ENCODE peak calls at places on chromosomes 5 and 9, in nine cellular contexts. R, X, U, F, N, Y, P, J and E are unnamed samples.

GRCh38 chr5:178287091-178287790 is 54.6 kb upstream of the PHYKPL start:
- DNase-seq in R (no peak), X (no peak), U (no peak), F (no peak), N (no peak), Y (no peak), P (no peak), J (no peak), E (no peak)

GRCh38 chr5:179438461-179438860 is 93.2 kb upstream of the ADAMTS2 start:
- DNase-seq in R (no peak), X (no peak), U (no peak), F (no peak), N (no peak), Y (no peak), P (no peak), J (no peak), E (no peak)

GRCh38 chr5:10518352-10518751 is 45.5 kb upstream of the ANKRD33B start:
- DNase-seq in R (peak), X (no peak), U (no peak), F (no peak), N (no peak), Y (no peak), P (peak), J (no peak), E (no peak)

GRCh38 chr9:97632992-97633858 is at the start of the genes NCBP1 and TSTD2:
- DNase-seq in R (peak), X (peak), U (peak), F (peak), N (peak), Y (peak), P (peak), J (peak), E (peak)

GRCh38 chr5:179227196-179227577 is 118.1 kb downstream of the ADAMTS2 start:
- DNase-seq in R (no peak), X (no peak), U (no peak), F (peak), N (peak), Y (peak), P (no peak), J (no peak), E (no peak)

GRCh38 chr9:109408759-109409462 is 88.1 kb upstream of the EPB41L4B start:
- DNase-seq in R (no peak), X (peak), U (no peak), F (no peak), N (no peak), Y (no peak), P (no peak), J (no peak), E (peak)

GRCh38 chr5:125659316-125660071 is 763.7 kb upstream of the GRAMD2B start:
- DNase-seq in R (peak), X (no peak), U (no peak), F (no peak), N (no peak), Y (no peak), P (no peak), J (no peak), E (no peak)

GRCh38 chr9:84255701-84256100 is 84.9 kb downstream of the SLC28A3 start:
- DNase-seq in R (no peak), X (no peak), U (no peak), F (no peak), N (no peak), Y (no peak), P (no peak), J (no peak), E (no peak)

GRCh38 chr9:107239474-107239873 is 43.6 kb upstream of the RAD23B start:
- DNase-seq in R (peak), X (no peak), U (no peak), F (no peak), N (no peak), Y (no peak), P (peak), J (no peak), E (no peak)

GRCh38 chr5:62585306-62585705 is 6.7 kb downstream of the LRRC70 start:
- DNase-seq in R (no peak), X (no peak), U (no peak), F (no peak), N (no peak), Y (no peak), P (no peak), J (no peak), E (no peak)

GRCh38 chr9:30329441-30329840 is 2055.0 kb upstream of the ACO1 start:
- DNase-seq in R (no peak), X (no peak), U (no peak), F (no peak), N (no peak), Y (no peak), P (no peak), J (no peak), E (no peak)

GRCh38 chr5:9715891-9716335 is 85.8 kb upstream of the TAS2R1 start:
- DNase-seq in R (no peak), X (no peak), U (no peak), F (no peak), N (no peak), Y (no peak), P (peak), J (no peak), E (no peak)

GRCh38 chr9:135156525-135157510 is 69.3 kb downstream of the OLFM1 start:
- DNase-seq in R (peak), X (peak), U (peak), F (no peak), N (no peak), Y (no peak), P (peak), J (peak), E (no peak)

GRCh38 chr5:133048993-133049725 is 2.7 kb upstream of the HSPA4 start:
- DNase-seq in R (no peak), X (no peak), U (no peak), F (no peak), N (no peak), Y (no peak), P (no peak), J (no peak), E (no peak)

GRCh38 chr9:76759726-76760125 is 4.5 kb upstream of the PCA3 start:
- DNase-seq in R (no peak), X (no peak), U (no peak), F (no peak), N (no peak), Y (peak), P (no peak), J (peak), E (peak)

GRCh38 chr5:133830911-133831310 is 137.5 kb downstream of the C5orf15 start:
- DNase-seq in R (no peak), X (no peak), U (no peak), F (peak), N (no peak), Y (no peak), P (no peak), J (no peak), E (no peak)

GRCh38 chr5:44740655-44741054 is 68.1 kb upstream of the MRPS30 start:
- DNase-seq in R (no peak), X (no peak), U (no peak), F (no peak), N (no peak), Y (no peak), P (peak), J (no peak), E (no peak)

GRCh38 chr9:33818832-33819500 is 2.0 kb downstream of the UBE2R2 start:
- DNase-seq in R (peak), X (no peak), U (no peak), F (no peak), N (no peak), Y (no peak), P (peak), J (no peak), E (no peak)

GRCh38 chr5:150286820-150287219 is 2.8 kb downstream of the CAMK2A start:
- DNase-seq in R (no peak), X (no peak), U (peak), F (no peak), N (no peak), Y (no peak), P (peak), J (no peak), E (peak)
- TF ChIP-seq CTCF in R (no peak), X (no peak), U (peak), F (no peak), N (peak), Y (no peak), P (peak), J (peak), E (peak)

GRCh38 chr9:87381746-87382145 is 115.9 kb upstream of the DAPK1 start:
- DNase-seq in R (peak), X (no peak), U (no peak), F (no peak), N (no peak), Y (no peak), P (no peak), J (no peak), E (no peak)
- TF ChIP-seq CTCF in R (no peak), X (no peak), U (no peak), F (no peak), N (no peak), Y (no peak), P (no peak), J (no peak), E (no peak)

DNA sequence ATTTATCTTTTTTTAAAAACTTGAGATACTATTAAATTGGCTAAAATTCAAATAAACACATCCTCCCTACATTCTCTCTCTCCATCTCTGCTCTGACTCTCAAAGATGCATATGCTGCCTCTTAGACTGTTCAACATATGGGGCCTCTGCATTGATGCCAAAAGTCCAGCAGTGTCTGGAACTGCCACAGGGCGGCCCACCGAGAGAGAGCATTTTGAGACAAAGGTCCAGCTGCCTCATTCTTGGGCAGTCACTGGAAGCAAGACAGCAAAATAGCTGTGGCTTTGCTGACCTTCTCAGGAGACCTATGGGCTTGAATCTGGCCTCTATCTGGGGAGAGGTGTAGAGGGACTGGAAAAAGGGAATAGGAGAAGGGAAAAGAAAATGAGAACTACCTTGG is 12.9 kb upstream of the TSSK1B start:
- DNase-seq in R (peak), X (no peak), U (peak), F (no peak), N (no peak), Y (no peak), P (peak), J (no peak), E (peak)
- TF ChIP-seq CTCF in R (peak), X (no peak), U (peak), F (no peak), N (no peak), Y (no peak), P (peak), J (no peak), E (peak)

DNA sequence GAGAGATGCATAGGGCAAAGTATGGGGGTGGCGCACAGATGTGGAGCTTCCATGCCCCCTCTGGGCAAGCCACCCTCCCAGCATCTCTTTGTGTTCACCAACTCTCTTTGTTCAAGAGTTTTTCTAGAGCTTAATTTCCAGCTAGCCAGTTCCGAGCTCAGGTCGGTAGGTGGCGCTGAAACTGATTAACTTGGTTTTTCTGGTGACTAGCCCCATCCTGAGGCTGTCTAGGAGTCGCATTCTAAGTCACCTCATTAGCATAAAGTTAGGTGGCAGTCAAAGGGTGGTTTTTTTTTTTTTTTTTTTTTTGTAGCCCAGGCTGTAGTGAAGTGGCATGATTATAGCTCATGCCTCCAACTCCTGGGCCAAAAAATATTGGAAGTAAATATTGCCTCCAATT is 476.4 kb downstream of the KDM4C start:
- DNase-seq in R (peak), X (no peak), U (peak), F (no peak), N (no peak), Y (no peak), P (peak), J (no peak), E (peak)
- TF ChIP-seq CTCF in R (peak), X (no peak), U (peak), F (no peak), N (no peak), Y (no peak), P (peak), J (peak), E (peak)

GRCh38 chr5:43115968-43116367 is 4.7 kb upstream of the ZNF131 start:
- DNase-seq in R (no peak), X (no peak), U (no peak), F (no peak), N (no peak), Y (no peak), P (no peak), J (peak), E (no peak)
- TF ChIP-seq CTCF in R (no peak), X (no peak), U (no peak), F (no peak), N (no peak), Y (no peak), P (peak), J (no peak), E (no peak)

DNA sequence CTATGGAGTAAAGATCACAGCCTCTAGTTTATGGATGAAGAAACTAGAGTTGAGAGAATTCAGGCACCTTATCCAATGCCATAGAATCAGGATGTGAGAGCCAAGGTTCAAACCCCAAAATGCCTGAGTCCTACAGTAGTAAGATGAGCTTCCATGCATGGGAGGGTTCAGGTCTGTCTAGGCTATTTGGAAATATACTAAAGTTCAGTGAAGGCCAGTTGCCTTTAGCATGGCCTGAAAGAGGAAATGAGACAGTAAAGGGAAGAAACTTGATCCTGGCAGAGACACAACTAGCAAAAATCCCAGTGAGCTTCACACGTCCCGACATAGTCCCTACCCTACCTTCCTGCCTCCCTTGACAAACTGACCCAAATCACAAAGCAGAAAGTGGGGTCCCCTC is 317.0 kb downstream of the RASEF start:
- DNase-seq in R (no peak), X (no peak), U (no peak), F (no peak), N (no peak), Y (no peak), P (no peak), J (no peak), E (no peak)
- TF ChIP-seq CTCF in R (no peak), X (no peak), U (no peak), F (no peak), N (no peak), Y (no peak), P (no peak), J (no peak), E (no peak)

GRCh38 chr5:149803153-149803552 is 73.0 kb downstream of the PPARGC1B start:
- DNase-seq in R (no peak), X (no peak), U (no peak), F (no peak), N (no peak), Y (no peak), P (no peak), J (no peak), E (no peak)

GRCh38 chr5:149803641-149804468 is 73.7 kb downstream of the PPARGC1B start:
- DNase-seq in R (peak), X (no peak), U (no peak), F (no peak), N (no peak), Y (no peak), P (no peak), J (no peak), E (no peak)

GRCh38 chr5:149807614-149808013 is 77.5 kb downstream of the PPARGC1B start:
- DNase-seq in R (no peak), X (no peak), U (no peak), F (no peak), N (no peak), Y (no peak), P (no peak), J (no peak), E (no peak)

GRCh38 chr5:149802008-149802407 is 71.9 kb downstream of the PPARGC1B start:
- DNase-seq in R (no peak), X (no peak), U (no peak), F (no peak), N (no peak), Y (no peak), P (no peak), J (no peak), E (no peak)

DNA sequence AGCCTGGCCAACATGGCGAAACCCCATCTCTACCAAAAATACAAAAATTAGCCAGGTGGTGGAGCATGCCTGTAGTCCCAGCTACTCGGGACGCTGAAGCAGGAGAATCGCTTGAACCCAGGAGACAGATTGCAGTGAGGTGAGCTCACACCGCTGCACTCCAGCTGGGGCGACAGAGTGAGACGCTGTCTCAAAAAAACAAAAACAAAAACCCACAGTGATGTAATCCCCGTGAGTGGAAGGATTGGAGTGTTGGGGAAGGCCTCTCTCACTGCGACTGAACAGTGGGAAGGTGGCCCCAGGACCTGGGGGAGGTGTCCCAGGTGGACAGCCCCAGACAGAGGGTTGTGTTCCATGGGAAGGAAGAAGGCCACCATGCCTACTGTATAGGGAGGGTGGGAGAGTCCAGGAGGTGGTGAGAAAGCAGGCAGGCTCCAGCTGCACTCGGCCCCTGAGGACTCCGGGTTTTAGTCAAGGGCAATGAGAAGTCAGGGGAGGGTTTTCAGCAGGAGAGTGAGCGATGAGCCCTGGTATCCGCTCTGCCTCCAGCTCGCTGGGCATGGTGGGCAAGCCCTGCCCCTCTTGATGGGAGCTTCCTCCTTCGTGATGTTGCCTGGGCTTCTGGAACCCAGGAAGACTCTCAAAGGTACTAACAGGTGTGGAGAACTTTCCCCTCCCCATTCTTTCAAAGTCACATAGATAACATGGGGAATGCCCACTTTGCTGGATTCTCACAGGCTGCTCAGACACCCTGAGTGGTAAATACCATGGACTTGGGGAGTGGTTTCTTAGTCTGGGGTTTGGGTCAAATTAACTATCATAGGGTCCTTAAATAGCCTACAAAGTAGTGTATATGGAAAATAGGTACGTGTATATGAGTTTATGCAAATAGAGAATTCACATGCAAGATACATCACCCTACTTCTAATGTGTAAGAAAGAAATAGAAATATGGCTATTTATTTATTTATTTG is 74.7 kb downstream of the PPARGC1B start:
- DNase-seq in R (no peak), X (no peak), U (no peak), F (no peak), N (no peak), Y (no peak), P (no peak), J (no peak), E (no peak)
- TF ChIP-seq CTCF in R (no peak), X (no peak), U (no peak), F (no peak), N (no peak), Y (no peak), P (no peak), J (no peak), E (no peak)

DNA sequence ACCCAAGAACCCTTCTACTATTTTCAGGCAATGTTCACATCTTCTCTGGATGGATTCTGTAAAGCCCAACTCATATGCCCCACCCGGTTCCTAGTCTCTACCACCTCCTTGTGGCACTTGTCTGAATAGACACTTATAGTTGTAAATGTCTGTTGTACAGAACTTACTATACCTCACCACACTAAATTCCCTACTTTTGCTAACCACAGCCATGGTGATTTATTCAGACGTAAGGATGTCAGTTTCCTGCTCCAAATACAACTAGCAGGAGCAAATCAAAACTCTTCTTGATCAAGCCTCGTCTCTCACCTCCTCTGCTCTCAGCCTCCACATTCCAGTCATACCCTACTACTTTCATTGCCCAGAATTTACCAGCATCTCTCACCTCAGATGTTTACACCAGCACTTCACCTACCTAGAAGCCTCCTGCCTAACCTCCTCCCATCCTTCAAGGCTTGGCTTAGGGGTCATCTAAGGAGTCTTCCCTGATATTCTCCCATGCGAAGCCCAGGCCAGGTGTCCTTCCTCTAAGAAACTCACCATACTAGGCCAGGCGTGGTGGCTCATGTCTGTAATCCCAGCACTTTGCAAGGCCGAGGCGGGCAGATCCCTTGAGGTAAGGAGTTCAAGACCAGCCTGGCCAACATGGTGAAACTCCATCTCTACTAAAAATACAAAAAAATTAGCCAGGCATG is 75.5 kb downstream of the MAPKAP1 start:
- DNase-seq in R (peak), X (no peak), U (peak), F (no peak), N (no peak), Y (no peak), P (peak), J (peak), E (no peak)
- TF ChIP-seq CTCF in R (peak), X (peak), U (peak), F (no peak), N (peak), Y (peak), P (peak), J (peak), E (peak)